ENCODE peak calls at places on chromosomes 12 and 14, in five cellular contexts. One of them, this sample, is unnamed.

GRCh38 chr12:28127455-28127854 is 62.8 kb upstream of the CCDC91 start:
- DNase-seq in neural crest cell: no peak
- DNase-seq in activated CD8-positive, alpha-beta T cell treated with anti-CD3 and anti-CD28 coated beads, Interleukin-2, amount 10 ng/mL, durations not matched to agents 7 days and 5 days: no peak
- DNase-seq in RCC 7860: no peak
- DNase-seq in SK-N-DZ: no peak
- DNase-seq in this sample: no peak

GRCh38 chr12:100329800-100330199 is 27.1 kb upstream of the SLC17A8 start:
- DNase-seq in activated CD8-positive, alpha-beta T cell treated with anti-CD3 and anti-CD28 coated beads, Interleukin-2, amount 10 ng/mL, durations not matched to agents 7 days and 5 days: no peak
- DNase-seq in SK-N-DZ: no peak
- DNase-seq in neural crest cell: no peak
- DNase-seq in RCC 7860: no peak
- DNase-seq in this sample: no peak

GRCh38 chr12:120416490-120417216 is 21.3 kb upstream of the COX6A1 start:
- DNase-seq in SK-N-DZ: no peak
- DNase-seq in activated CD8-positive, alpha-beta T cell treated with anti-CD3 and anti-CD28 coated beads, Interleukin-2, amount 10 ng/mL, durations not matched to agents 7 days and 5 days: no peak
- DNase-seq in RCC 7860: no peak
- DNase-seq in neural crest cell: no peak
- DNase-seq in this sample: no peak

GRCh38 chr14:61484826-61485584 is 163.6 kb downstream of the PRKCH start:
- DNase-seq in activated CD8-positive, alpha-beta T cell treated with anti-CD3 and anti-CD28 coated beads, Interleukin-2, amount 10 ng/mL, durations not matched to agents 7 days and 5 days: no peak
- DNase-seq in SK-N-DZ: no peak
- DNase-seq in RCC 7860: no peak
- DNase-seq in neural crest cell: no peak
- DNase-seq in this sample: no peak

GRCh38 chr12:13208533-13209278 is 12.2 kb downstream of the EMP1 start:
- DNase-seq in SK-N-DZ: no peak
- DNase-seq in RCC 7860: no peak
- DNase-seq in activated CD8-positive, alpha-beta T cell treated with anti-CD3 and anti-CD28 coated beads, Interleukin-2, amount 10 ng/mL, durations not matched to agents 7 days and 5 days: peak; percentile 39
- DNase-seq in neural crest cell: no peak
- DNase-seq in this sample: no peak

GRCh38 chr12:80195143-80195726 is 95.9 kb downstream of the OTOGL start:
- DNase-seq in neural crest cell: peak; percentile 35
- DNase-seq in SK-N-DZ: peak; percentile 59
- DNase-seq in RCC 7860: peak; percentile 46
- DNase-seq in activated CD8-positive, alpha-beta T cell treated with anti-CD3 and anti-CD28 coated beads, Interleukin-2, amount 10 ng/mL, durations not matched to agents 7 days and 5 days: no peak
- DNase-seq in this sample: peak; percentile 32

GRCh38 chr14:69620211-69620611 is 8.8 kb downstream of the SUSD6 start:
- DNase-seq in RCC 7860: no peak
- DNase-seq in neural crest cell: no peak
- DNase-seq in SK-N-DZ: no peak
- DNase-seq in activated CD8-positive, alpha-beta T cell treated with anti-CD3 and anti-CD28 coated beads, Interleukin-2, amount 10 ng/mL, durations not matched to agents 7 days and 5 days: no peak
- DNase-seq in this sample: peak; percentile 25

GRCh38 chr12:86914716-86915115 is 658.5 kb upstream of the MGAT4C start:
- DNase-seq in RCC 7860: no peak
- DNase-seq in activated CD8-positive, alpha-beta T cell treated with anti-CD3 and anti-CD28 coated beads, Interleukin-2, amount 10 ng/mL, durations not matched to agents 7 days and 5 days: no peak
- DNase-seq in neural crest cell: peak; percentile 3
- DNase-seq in SK-N-DZ: peak; percentile 40
- DNase-seq in this sample: peak; percentile 14

GRCh38 chr12:22299294-22299912 is 35.1 kb downstream of the ST8SIA1 start:
- DNase-seq in activated CD8-positive, alpha-beta T cell treated with anti-CD3 and anti-CD28 coated beads, Interleukin-2, amount 10 ng/mL, durations not matched to agents 7 days and 5 days: no peak
- DNase-seq in RCC 7860: no peak
- DNase-seq in neural crest cell: no peak
- DNase-seq in SK-N-DZ: peak; percentile 46
- DNase-seq in this sample: no peak

GRCh38 chr14:78162202-78162601 is 8.0 kb upstream of the NRXN3 start:
- DNase-seq in neural crest cell: no peak
- DNase-seq in SK-N-DZ: no peak
- DNase-seq in RCC 7860: peak; percentile 60
- DNase-seq in activated CD8-positive, alpha-beta T cell treated with anti-CD3 and anti-CD28 coated beads, Interleukin-2, amount 10 ng/mL, durations not matched to agents 7 days and 5 days: no peak
- DNase-seq in this sample: no peak

GRCh38 chr14:47278233-47278842 is 397.1 kb downstream of the MDGA2 start:
- DNase-seq in neural crest cell: peak; percentile 66
- DNase-seq in activated CD8-positive, alpha-beta T cell treated with anti-CD3 and anti-CD28 coated beads, Interleukin-2, amount 10 ng/mL, durations not matched to agents 7 days and 5 days: peak; percentile 53
- DNase-seq in SK-N-DZ: peak; percentile 45
- DNase-seq in RCC 7860: peak; percentile 4
- DNase-seq in this sample: peak; percentile 8

GRCh38 chr14:74875941-74876913 is at the start of gene PROX2:
- DNase-seq in SK-N-DZ: peak; percentile 12
- DNase-seq in activated CD8-positive, alpha-beta T cell treated with anti-CD3 and anti-CD28 coated beads, Interleukin-2, amount 10 ng/mL, durations not matched to agents 7 days and 5 days: peak; percentile 46
- DNase-seq in RCC 7860: no peak
- DNase-seq in neural crest cell: no peak
- DNase-seq in this sample: no peak

GRCh38 chr12:94304566-94305061 is 155.1 kb downstream of the CEP83 start:
- DNase-seq in RCC 7860: no peak
- DNase-seq in neural crest cell: no peak
- DNase-seq in activated CD8-positive, alpha-beta T cell treated with anti-CD3 and anti-CD28 coated beads, Interleukin-2, amount 10 ng/mL, durations not matched to agents 7 days and 5 days: no peak
- DNase-seq in SK-N-DZ: no peak
- DNase-seq in this sample: no peak

GRCh38 chr12:18990866-18991265 is 138.7 kb upstream of the PLEKHA5 start:
- DNase-seq in RCC 7860: no peak
- DNase-seq in SK-N-DZ: no peak
- DNase-seq in neural crest cell: no peak
- DNase-seq in activated CD8-positive, alpha-beta T cell treated with anti-CD3 and anti-CD28 coated beads, Interleukin-2, amount 10 ng/mL, durations not matched to agents 7 days and 5 days: no peak
- DNase-seq in this sample: no peak

GRCh38 chr14:90019824-90020523 is 41.8 kb upstream of the KCNK13 start:
- DNase-seq in activated CD8-positive, alpha-beta T cell treated with anti-CD3 and anti-CD28 coated beads, Interleukin-2, amount 10 ng/mL, durations not matched to agents 7 days and 5 days: no peak
- DNase-seq in neural crest cell: no peak
- DNase-seq in SK-N-DZ: no peak
- DNase-seq in RCC 7860: no peak
- DNase-seq in this sample: no peak

GRCh38 chr14:94341654-94342333 is 18.7 kb upstream of the SERPINA6 start:
- DNase-seq in RCC 7860: no peak
- DNase-seq in neural crest cell: no peak
- DNase-seq in SK-N-DZ: no peak
- DNase-seq in activated CD8-positive, alpha-beta T cell treated with anti-CD3 and anti-CD28 coated beads, Interleukin-2, amount 10 ng/mL, durations not matched to agents 7 days and 5 days: no peak
- DNase-seq in this sample: no peak

GRCh38 chr14:69711471-69712216 is 55.3 kb upstream of the SRSF5 start:
- DNase-seq in neural crest cell: no peak
- DNase-seq in SK-N-DZ: no peak
- DNase-seq in activated CD8-positive, alpha-beta T cell treated with anti-CD3 and anti-CD28 coated beads, Interleukin-2, amount 10 ng/mL, durations not matched to agents 7 days and 5 days: no peak
- DNase-seq in RCC 7860: no peak
- DNase-seq in this sample: peak; percentile 90

GRCh38 chr12:57793920-57794319 is 11.3 kb downstream of the TSFM start:
- DNase-seq in SK-N-DZ: no peak
- DNase-seq in RCC 7860: peak; percentile 46
- DNase-seq in activated CD8-positive, alpha-beta T cell treated with anti-CD3 and anti-CD28 coated beads, Interleukin-2, amount 10 ng/mL, durations not matched to agents 7 days and 5 days: no peak
- DNase-seq in neural crest cell: no peak
- DNase-seq in this sample: no peak

GRCh38 chr14:105476937-105477658 is 2.5 kb downstream of the CRIP2 start:
- DNase-seq in activated CD8-positive, alpha-beta T cell treated with anti-CD3 and anti-CD28 coated beads, Interleukin-2, amount 10 ng/mL, durations not matched to agents 7 days and 5 days: no peak
- DNase-seq in SK-N-DZ: no peak
- DNase-seq in neural crest cell: no peak
- DNase-seq in RCC 7860: no peak
- DNase-seq in this sample: no peak

GRCh38 chr14:28756896-28757570 is 9.6 kb upstream of the FOXG1 start:
- DNase-seq in SK-N-DZ: peak; percentile 35
- DNase-seq in neural crest cell: no peak
- DNase-seq in activated CD8-positive, alpha-beta T cell treated with anti-CD3 and anti-CD28 coated beads, Interleukin-2, amount 10 ng/mL, durations not matched to agents 7 days and 5 days: no peak
- DNase-seq in RCC 7860: no peak
- DNase-seq in this sample: peak; percentile 9

GRCh38 chr12:49903700-49904423 is at the start of gene FAIM2:
- DNase-seq in neural crest cell: peak; percentile 26
- DNase-seq in SK-N-DZ: peak; percentile 90
- DNase-seq in RCC 7860: no peak
- DNase-seq in activated CD8-positive, alpha-beta T cell treated with anti-CD3 and anti-CD28 coated beads, Interleukin-2, amount 10 ng/mL, durations not matched to agents 7 days and 5 days: peak; percentile 67
- DNase-seq in this sample: peak; percentile 81

This sample was measured in cerebellar cortex.